ENCODE peak calls at places on chromosomes 2 and 18, in four cellular contexts. T, V, X and U are unnamed samples.
A peak's percentile ranks its signal among the peaks of the same experiment; 100 is the strongest.

GRCh38 chr2:105889046-105889445 is 144.3 kb downstream of the NCK2 start:
- DNase-seq in V (no peak), X (no peak), T (no peak), U (no peak)

GRCh38 chr18:44731866-44732555 is 51.3 kb downstream of the SETBP1 start:
- DNase-seq in T (no peak), V (no peak), X (no peak), U (no peak)

GRCh38 chr18:48530399-48531081 is 8.3 kb upstream of the CTIF start:
- DNase-seq in X (no peak), V (no peak), T (no peak), U (no peak)

GRCh38 chr2:202120827-202121226 is 47.8 kb downstream of the KIAA2012 start:
- DNase-seq in T (no peak), V (no peak), X (no peak), U (no peak)

GRCh38 chr2:120564213-120565094 is 171.2 kb upstream of the GLI2 start:
- DNase-seq in V (no peak), X (no peak), T (peak; percentile 92), U (no peak)

GRCh38 chr2:101983928-101984327 is 7.8 kb upstream of the IL1R2 start:
- DNase-seq in V (no peak), X (no peak), T (peak; percentile 40), U (no peak)

GRCh38 chr18:45723921-45724320 is at the start of gene SLC14A1:
- DNase-seq in T (no peak), V (no peak), X (no peak), U (no peak)

GRCh38 chr2:112793449-112793978 is 9.2 kb upstream of the IL1A start:
- DNase-seq in T (no peak), V (no peak), X (no peak), U (no peak)

GRCh38 chr2:10860476-10861325 is 48.1 kb upstream of the PDIA6 start:
- DNase-seq in T (no peak), V (no peak), X (no peak), U (no peak)

GRCh38 chr2:237627463-237628321 is at the start of gene LRRFIP1:
- DNase-seq in T (no peak), X (no peak), V (no peak), U (no peak)

GRCh38 chr2:230054079-230054478 is 14.6 kb downstream of the SLC16A14 start:
- DNase-seq in V (no peak), T (no peak), X (no peak), U (peak; percentile 14)

GRCh38 chr2:235900631-235901030 is 267.6 kb downstream of the GBX2 start:
- DNase-seq in V (no peak), X (no peak), T (no peak), U (no peak)

GRCh38 chr2:170596576-170596975 is 118.6 kb upstream of the SP5 start:
- DNase-seq in T (no peak), V (no peak), X (no peak), U (no peak)

GRCh38 chr2:41828052-41828643 is 219.7 kb upstream of the PKDCC start:
- DNase-seq in V (no peak), T (peak; percentile 65), X (no peak), U (no peak)

GRCh38 chr2:71674158-71674807 is 220.9 kb downstream of the DYSF start:
- DNase-seq in V (no peak), T (no peak), X (no peak), U (no peak)

GRCh38 chr2:185689906-185690539 is 48.6 kb upstream of the FSIP2 start:
- DNase-seq in T (no peak), V (no peak), X (no peak), U (no peak)

GRCh38 chr2:14831458-14831857 is 198.9 kb downstream of the LRATD1 start:
- DNase-seq in T (no peak), V (no peak), X (no peak), U (no peak)

GRCh38 chr2:14827226-14828023 is 194.9 kb downstream of the LRATD1 start:
- DNase-seq in T (no peak), V (no peak), X (no peak), U (no peak)

GRCh38 chr2:14826518-14826917 is 194.0 kb downstream of the LRATD1 start:
- DNase-seq in X (no peak), V (no peak), T (no peak), U (no peak)

GRCh38 chr2:14828223-14828622 is 195.7 kb downstream of the LRATD1 start:
- DNase-seq in V (no peak), T (no peak), X (no peak), U (no peak)
- TF ChIP-seq CHD2 in V (no peak), T (no peak), X (no peak), U (no peak)

GRCh38 chr2:204695506-204695905 is 150.2 kb downstream of the PARD3B start:
- DNase-seq in V (no peak), T (no peak), X (no peak), U (no peak)
- TF ChIP-seq HDAC6 in V (no peak), T (no peak), X (no peak), U (no peak)

DNA sequence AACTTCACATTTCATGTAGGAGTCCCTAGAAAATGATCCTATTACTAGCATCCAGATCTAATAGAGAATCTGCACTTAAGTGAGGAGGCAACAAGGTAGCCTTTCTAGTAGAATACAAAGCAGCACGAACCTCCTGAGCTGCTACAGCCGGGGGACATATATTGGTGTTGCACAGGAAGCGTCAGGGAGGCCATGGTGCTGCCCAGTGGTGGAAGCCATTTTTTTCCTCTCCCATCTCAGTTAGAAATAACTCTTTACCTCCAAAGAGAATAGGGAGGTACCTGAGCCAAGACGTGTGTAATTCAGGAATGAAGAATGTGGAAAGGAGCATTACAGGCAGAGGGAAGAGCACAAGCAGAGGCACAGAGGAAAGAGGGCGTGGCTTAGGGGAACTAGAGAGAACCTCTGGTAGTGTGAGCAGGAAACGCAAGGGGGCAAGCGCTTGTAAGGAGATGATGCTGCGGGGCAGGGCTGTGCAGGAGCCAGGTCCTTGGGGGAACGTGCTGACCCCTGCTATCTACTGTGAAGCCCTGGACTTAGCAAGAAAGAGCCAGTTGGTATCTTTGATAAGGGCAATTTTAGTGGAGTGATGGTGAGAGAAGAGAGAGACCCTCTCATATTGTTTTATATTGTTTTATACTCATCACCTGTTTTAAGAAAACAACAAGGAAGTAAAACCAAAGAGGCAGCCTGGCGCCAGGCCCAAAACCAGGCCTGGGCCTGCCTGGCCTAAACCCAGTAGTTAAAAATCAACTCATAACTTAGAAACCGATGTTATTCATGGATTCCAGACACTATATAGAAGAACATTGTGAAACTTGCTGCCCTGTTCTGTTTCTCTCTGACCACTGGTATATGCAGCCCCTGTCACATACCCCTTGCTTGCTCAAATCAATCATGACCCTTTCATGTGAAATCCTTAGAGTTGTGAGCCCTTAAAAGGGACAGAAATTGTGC is 50.0 kb upstream of the TTC39C start:
- DNase-seq in X (peak; percentile 34), V (no peak), T (no peak), U (peak; percentile 45)
- TF ChIP-seq CHD2 in X (no peak), V (no peak), T (no peak), U (no peak)

DNA sequence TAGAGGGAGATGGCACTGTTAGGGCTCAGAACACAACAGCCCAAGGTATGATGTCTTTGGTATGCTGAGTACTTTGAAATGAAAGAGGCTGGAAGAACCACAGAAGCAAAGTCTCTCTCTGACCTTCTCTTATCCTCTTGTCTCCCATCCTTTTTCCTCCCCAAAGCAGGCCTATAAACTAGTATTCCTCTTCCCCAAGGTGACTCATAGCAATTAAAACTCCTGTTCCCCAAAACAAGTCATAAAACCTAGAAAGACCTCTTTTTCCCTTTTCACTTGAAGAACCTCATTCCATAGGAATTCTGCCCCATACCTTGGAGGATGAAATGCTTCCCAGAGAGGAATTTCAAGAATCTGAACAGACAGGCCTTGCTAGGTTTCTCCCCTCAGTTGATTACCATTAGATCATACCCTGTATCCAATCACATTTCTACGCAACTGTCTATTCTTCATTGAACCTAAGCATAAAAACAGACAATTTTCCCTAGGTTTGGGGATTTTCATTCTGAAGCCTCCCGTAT is 25.7 kb downstream of the MDH1 start:
- DNase-seq in V (no peak), T (peak; percentile 35), X (no peak), U (no peak)
- TF ChIP-seq HDAC6 in V (no peak), T (no peak), X (no peak), U (no peak)

GRCh38 chr2:144426355-144426754 is 93.6 kb downstream of the ZEB2 start:
- DNase-seq in T (no peak), V (no peak), X (no peak), U (no peak)

GRCh38 chr2:144429396-144430112 is 90.4 kb downstream of the ZEB2 start:
- DNase-seq in T (no peak), X (no peak), V (no peak), U (no peak)

GRCh38 chr2:144424559-144425240 is 95.2 kb downstream of the ZEB2 start:
- DNase-seq in T (no peak), X (no peak), V (no peak), U (no peak)

GRCh38 chr2:144430722-144431163 is 89.2 kb downstream of the ZEB2 start:
- DNase-seq in X (no peak), V (peak; percentile 38), T (no peak), U (no peak)

DNA sequence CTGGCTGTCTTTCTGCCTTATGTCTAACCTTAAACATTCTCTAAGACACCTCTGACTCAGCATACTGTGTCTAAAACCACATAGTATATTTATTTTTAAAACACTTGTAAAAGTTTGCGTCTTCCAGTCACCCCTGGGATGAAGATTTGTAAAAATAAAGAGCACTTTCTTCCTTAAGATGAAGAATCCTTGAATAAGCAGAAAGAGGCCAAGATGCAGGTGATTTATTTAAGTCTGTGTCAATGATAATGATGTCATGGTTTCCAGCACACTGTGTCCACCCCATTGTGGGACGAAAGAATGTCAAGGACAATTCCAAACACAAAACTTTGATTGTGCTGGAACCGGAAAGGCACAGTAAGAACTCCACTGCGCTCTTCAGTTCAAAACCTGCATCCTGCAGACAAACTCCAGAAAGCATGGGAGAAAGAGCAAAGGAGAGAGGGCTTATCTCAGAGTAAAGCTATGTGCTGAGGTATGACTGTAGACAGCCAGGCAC is 92.9 kb downstream of the ZEB2 start:
- DNase-seq in V (no peak), T (peak; percentile 82), X (no peak), U (no peak)
- TF ChIP-seq CHD2 in V (no peak), T (no peak), X (no peak), U (no peak)